ENCODE peak calls at places on chromosomes 3 and 15, in four cellular contexts. One of them, this sample, is unnamed.
A peak's percentile ranks its signal among the peaks of the same experiment; 100 is the strongest.

GRCh38 chr3:82130056-82130455 is 368.6 kb upstream of the GBE1 start:
- DNase-seq in cardiac muscle cell: no peak
- DNase-seq in neural progenitor cell: no peak
- DNase-seq in A549: no peak
- DNase-seq in this sample: no peak

GRCh38 chr15:40906947-40907802 is 12.9 kb downstream of the VPS18 start:
- DNase-seq in cardiac muscle cell: peak; percentile 51
- DNase-seq in neural progenitor cell: no peak
- DNase-seq in A549: no peak
- DNase-seq in this sample: peak; percentile 69

GRCh38 chr15:81820236-81820635 is 225.6 kb downstream of the MEX3B start:
- DNase-seq in cardiac muscle cell: peak; percentile 21
- DNase-seq in neural progenitor cell: no peak
- DNase-seq in A549: no peak
- DNase-seq in this sample: no peak

GRCh38 chr15:29130461-29130860 is 139.2 kb downstream of the NSMCE3 start:
- DNase-seq in cardiac muscle cell: no peak
- DNase-seq in neural progenitor cell: no peak
- DNase-seq in A549: no peak
- DNase-seq in this sample: no peak

GRCh38 chr3:98587654-98588532 is 5.5 kb downstream of the CPOX start:
- DNase-seq in cardiac muscle cell: no peak
- DNase-seq in neural progenitor cell: no peak
- DNase-seq in A549: no peak
- DNase-seq in this sample: no peak

GRCh38 chr15:42719051-42719450 is 17.9 kb downstream of the CDAN1 start:
- DNase-seq in cardiac muscle cell: no peak
- DNase-seq in neural progenitor cell: no peak
- DNase-seq in A549: no peak
- DNase-seq in this sample: no peak

GRCh38 chr3:8627541-8627940 is 17.1 kb downstream of the SSUH2 start:
- DNase-seq in cardiac muscle cell: no peak
- DNase-seq in neural progenitor cell: no peak
- DNase-seq in A549: no peak
- DNase-seq in this sample: no peak

GRCh38 chr15:49570672-49571071 is 49.9 kb downstream of the FAM227B start:
- DNase-seq in cardiac muscle cell: no peak
- DNase-seq in neural progenitor cell: no peak
- DNase-seq in A549: no peak
- DNase-seq in this sample: no peak

GRCh38 chr3:27357665-27358258 is 11.4 kb downstream of the NEK10 start:
- DNase-seq in cardiac muscle cell: peak; percentile 73
- DNase-seq in neural progenitor cell: peak; percentile 73
- DNase-seq in A549: peak; percentile 73
- DNase-seq in this sample: peak; percentile 67

GRCh38 chr3:156465222-156465621 is 89.7 kb downstream of the SSR3 start:
- DNase-seq in cardiac muscle cell: no peak
- DNase-seq in neural progenitor cell: no peak
- DNase-seq in A549: no peak
- DNase-seq in this sample: no peak

GRCh38 chr3:134645515-134645914 is 5.3 kb downstream of the KY start:
- DNase-seq in cardiac muscle cell: no peak
- DNase-seq in neural progenitor cell: no peak
- DNase-seq in A549: no peak
- DNase-seq in this sample: no peak

GRCh38 chr15:49645937-49646336 is 25.1 kb downstream of the DTWD1 start:
- DNase-seq in cardiac muscle cell: peak; percentile 54
- DNase-seq in neural progenitor cell: no peak
- DNase-seq in A549: peak; percentile 2
- DNase-seq in this sample: no peak

GRCh38 chr3:127406309-127407025 is 118.6 kb upstream of the PRR20G start:
- DNase-seq in cardiac muscle cell: peak; percentile 11
- DNase-seq in neural progenitor cell: no peak
- DNase-seq in A549: peak; percentile 51
- DNase-seq in this sample: no peak

GRCh38 chr3:149879872-149880271 is 66.9 kb downstream of the RNF13 start:
- DNase-seq in cardiac muscle cell: peak; percentile 83
- DNase-seq in neural progenitor cell: peak; percentile 64
- DNase-seq in A549: peak; percentile 68
- DNase-seq in this sample: no peak

GRCh38 chr3:34405159-34405558 is 606.7 kb downstream of the PDCD6IP start:
- DNase-seq in cardiac muscle cell: no peak
- DNase-seq in neural progenitor cell: no peak
- DNase-seq in A549: no peak
- DNase-seq in this sample: no peak

GRCh38 chr15:98722645-98723044 is 74.3 kb downstream of the IGF1R start:
- DNase-seq in cardiac muscle cell: no peak
- DNase-seq in neural progenitor cell: no peak
- DNase-seq in A549: no peak
- DNase-seq in this sample: no peak

GRCh38 chr15:31399544-31400171 is 73.0 kb downstream of the KLF13 start:
- DNase-seq in cardiac muscle cell: peak; percentile 43
- DNase-seq in neural progenitor cell: no peak
- DNase-seq in A549: no peak
- DNase-seq in this sample: no peak

GRCh38 chr3:113516115-113516505 is 1.2 kb upstream of the SPICE1 start:
- DNase-seq in cardiac muscle cell: no peak
- DNase-seq in neural progenitor cell: peak; percentile 9
- DNase-seq in A549: peak; percentile 72
- DNase-seq in this sample: no peak

GRCh38 chr3:4837405-4837804 is 141.8 kb upstream of the BHLHE40 start:
- DNase-seq in cardiac muscle cell: no peak
- DNase-seq in neural progenitor cell: no peak
- DNase-seq in A549: no peak
- DNase-seq in this sample: no peak

GRCh38 chr3:44825264-44825925 is 36.3 kb upstream of the TMEM42 start:
- DNase-seq in cardiac muscle cell: peak; percentile 29
- DNase-seq in neural progenitor cell: no peak
- DNase-seq in A549: peak; percentile 5
- DNase-seq in this sample: no peak

GRCh38 chr3:140008693-140008980 is 73.7 kb downstream of the CLSTN2 start:
- DNase-seq in cardiac muscle cell: no peak
- DNase-seq in neural progenitor cell: no peak
- DNase-seq in A549: no peak
- DNase-seq in this sample: no peak

GRCh38 chr3:158742861-158743260 is 10.6 kb upstream of the RARRES1 start:
- DNase-seq in cardiac muscle cell: peak; percentile 51
- DNase-seq in neural progenitor cell: no peak
- DNase-seq in A549: no peak
- DNase-seq in this sample: no peak

GRCh38 chr15:67063689-67064606 is 1.5 kb upstream of the SMAD3 start:
- DNase-seq in cardiac muscle cell: no peak
- DNase-seq in neural progenitor cell: peak; percentile 79
- DNase-seq in A549: peak; percentile 83
- DNase-seq in this sample: peak; percentile 56

GRCh38 chr3:123078101-123078500 is 11.3 kb downstream of the PDIA5 start:
- DNase-seq in cardiac muscle cell: no peak
- DNase-seq in neural progenitor cell: no peak
- DNase-seq in A549: no peak
- DNase-seq in this sample: no peak

GRCh38 chr3:53426918-53427317 is 67.5 kb upstream of the CACNA1D start:
- DNase-seq in cardiac muscle cell: no peak
- DNase-seq in neural progenitor cell: no peak
- DNase-seq in A549: peak; percentile 12
- DNase-seq in this sample: no peak

GRCh38 chr3:40179016-40179415 is 130.5 kb upstream of the EIF1B start:
- DNase-seq in cardiac muscle cell: peak; percentile 81
- DNase-seq in neural progenitor cell: peak; percentile 79
- DNase-seq in A549: peak; percentile 55
- DNase-seq in this sample: peak; percentile 66

GRCh38 chr3:140384028-140384771 is 293.7 kb upstream of the TRIM42 start:
- DNase-seq in cardiac muscle cell: no peak
- DNase-seq in neural progenitor cell: no peak
- DNase-seq in A549: no peak
- DNase-seq in this sample: no peak

GRCh38 chr3:58101499-58102370 is 93.5 kb downstream of the FLNB start:
- DNase-seq in cardiac muscle cell: no peak
- DNase-seq in neural progenitor cell: no peak
- DNase-seq in A549: no peak
- DNase-seq in this sample: peak; percentile 91

DNA sequence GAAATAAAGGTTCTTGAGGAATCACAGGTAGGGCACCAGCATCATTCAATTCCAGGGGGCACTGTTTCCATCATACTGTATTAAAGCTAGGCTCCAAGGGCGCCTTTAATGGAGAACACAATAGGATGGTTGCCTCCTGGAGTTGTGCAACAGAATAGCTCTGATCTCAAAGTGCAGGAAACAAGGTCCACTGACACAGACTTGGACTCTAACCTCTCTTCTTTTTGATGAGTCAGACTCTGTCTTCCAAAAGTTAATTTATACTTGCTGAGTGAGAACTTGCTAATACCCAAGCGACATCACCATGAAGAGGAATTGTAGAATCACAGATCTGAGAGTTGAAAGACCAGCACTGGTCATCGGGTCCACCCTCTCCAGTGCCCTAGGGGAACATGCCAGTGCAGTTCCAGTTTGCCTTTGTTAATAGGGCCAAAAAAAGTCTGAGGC is 94.4 kb upstream of the PHLDB2 start:
- DNase-seq in cardiac muscle cell: peak; percentile 48
- DNase-seq in neural progenitor cell: no peak
- DNase-seq in A549: peak; percentile 84
- DNase-seq in this sample: peak; percentile 68
- H3K4me1 ChIP-seq in cardiac muscle cell: peaks cover 3% of the 10 kb centered on the region
- H3K4me1 ChIP-seq in neural progenitor cell: no peaks in the 10 kb centered on the region
- H3K4me1 ChIP-seq in A549: peaks cover 99% of the 10 kb centered on the region
- H3K4me1 ChIP-seq in this sample: peaks cover 68% of the 10 kb centered on the region

GRCh38 chr15:84714816-84715215 is 1.1 kb downstream of the SEC11A start:
- DNase-seq in cardiac muscle cell: no peak
- DNase-seq in neural progenitor cell: no peak
- DNase-seq in A549: no peak
- DNase-seq in this sample: no peak

GRCh38 chr15:84714372-84714771 is 1.6 kb downstream of the SEC11A start:
- DNase-seq in cardiac muscle cell: no peak
- DNase-seq in neural progenitor cell: no peak
- DNase-seq in A549: no peak
- DNase-seq in this sample: no peak

GRCh38 chr15:84721381-84721780 is 5.4 kb upstream of the SEC11A start:
- DNase-seq in cardiac muscle cell: no peak
- DNase-seq in neural progenitor cell: no peak
- DNase-seq in A549: no peak
- DNase-seq in this sample: no peak

GRCh38 chr15:84716036-84716732 is at the start of gene SEC11A:
- DNase-seq in cardiac muscle cell: peak; percentile 96
- DNase-seq in neural progenitor cell: peak; percentile 96
- DNase-seq in A549: peak; percentile 98
- DNase-seq in this sample: peak; percentile 98

GRCh38 chr15:84715442-84716035 is 400 bp downstream of the SEC11A start:
- DNase-seq in cardiac muscle cell: peak; percentile 42
- DNase-seq in neural progenitor cell: peak; percentile 53
- DNase-seq in A549: peak; percentile 45
- DNase-seq in this sample: peak; percentile 50
- TF ChIP-seq CTCF in cardiac muscle cell: no peak
- TF ChIP-seq CTCF in neural progenitor cell: no peak
- TF ChIP-seq CTCF in A549: no peak
- TF ChIP-seq CTCF in this sample: no peak

GRCh38 chr3:101801174-101801573 is 22.2 kb downstream of the NXPE3 start:
- DNase-seq in cardiac muscle cell: no peak
- DNase-seq in neural progenitor cell: no peak
- DNase-seq in A549: no peak
- DNase-seq in this sample: no peak
- H3K4me1 ChIP-seq in cardiac muscle cell: no peaks in the 10 kb centered on the region
- H3K4me1 ChIP-seq in neural progenitor cell: no peaks in the 10 kb centered on the region
- H3K4me1 ChIP-seq in A549: no peaks in the 10 kb centered on the region
- H3K4me1 ChIP-seq in this sample: no peaks in the 10 kb centered on the region

GRCh38 chr3:63400259-63400860 is 122.3 kb downstream of the SYNPR start:
- DNase-seq in cardiac muscle cell: peak; percentile 13
- DNase-seq in neural progenitor cell: no peak
- DNase-seq in A549: no peak
- DNase-seq in this sample: no peak

GRCh38 chr3:63405882-63406281 is 127.8 kb downstream of the SYNPR start:
- DNase-seq in cardiac muscle cell: no peak
- DNase-seq in neural progenitor cell: no peak
- DNase-seq in A549: no peak
- DNase-seq in this sample: no peak
- TF ChIP-seq CTCF in cardiac muscle cell: no peak
- TF ChIP-seq CTCF in neural progenitor cell: no peak
- TF ChIP-seq CTCF in A549: no peak
- TF ChIP-seq CTCF in this sample: no peak

GRCh38 chr3:197493049-197493448 is 62.7 kb downstream of the BDH1 start:
- DNase-seq in cardiac muscle cell: no peak
- DNase-seq in neural progenitor cell: no peak
- DNase-seq in A549: no peak
- DNase-seq in this sample: no peak
- H3K4me1 ChIP-seq in cardiac muscle cell: no peaks in the 10 kb centered on the region
- H3K4me1 ChIP-seq in neural progenitor cell: peaks cover 7% of the 10 kb centered on the region
- H3K4me1 ChIP-seq in A549: peaks cover 39% of the 10 kb centered on the region
- H3K4me1 ChIP-seq in this sample: peaks cover 3% of the 10 kb centered on the region

GRCh38 chr3:155382396-155383042 is 89.0 kb upstream of the STRIT1 start:
- DNase-seq in cardiac muscle cell: peak; percentile 68
- DNase-seq in neural progenitor cell: peak; percentile 91
- DNase-seq in A549: peak; percentile 75
- DNase-seq in this sample: peak; percentile 72
- TF ChIP-seq CTCF in cardiac muscle cell: peak; percentile 84
- TF ChIP-seq CTCF in neural progenitor cell: peak; percentile 97
- TF ChIP-seq CTCF in A549: peak; percentile 88
- TF ChIP-seq CTCF in this sample: peak; percentile 78

DNA sequence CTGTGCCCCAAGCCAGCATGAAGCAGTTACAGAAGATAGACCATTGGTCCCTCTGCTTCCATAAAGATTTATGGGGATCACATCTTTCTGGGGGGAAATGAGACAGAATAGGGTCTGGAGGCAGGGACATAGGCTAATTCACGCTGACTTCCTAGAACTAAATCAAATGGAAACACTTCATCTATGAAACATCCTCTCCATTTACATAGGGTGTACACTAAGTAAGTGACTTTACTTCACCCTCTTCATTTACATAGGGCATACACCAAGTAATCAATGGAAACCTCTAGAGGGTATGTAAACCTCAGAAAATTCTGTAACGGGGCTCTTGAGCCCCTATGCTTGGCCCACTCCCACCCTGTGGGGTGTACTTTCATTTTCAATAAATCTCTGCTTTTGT is 10.1 kb downstream of the LINS1 start:
- DNase-seq in cardiac muscle cell: no peak
- DNase-seq in neural progenitor cell: no peak
- DNase-seq in A549: no peak
- DNase-seq in this sample: no peak
- H3K4me1 ChIP-seq in cardiac muscle cell: no peaks in the 10 kb centered on the region
- H3K4me1 ChIP-seq in neural progenitor cell: no peaks in the 10 kb centered on the region
- H3K4me1 ChIP-seq in A549: no peaks in the 10 kb centered on the region
- H3K4me1 ChIP-seq in this sample: no peaks in the 10 kb centered on the region

DNA sequence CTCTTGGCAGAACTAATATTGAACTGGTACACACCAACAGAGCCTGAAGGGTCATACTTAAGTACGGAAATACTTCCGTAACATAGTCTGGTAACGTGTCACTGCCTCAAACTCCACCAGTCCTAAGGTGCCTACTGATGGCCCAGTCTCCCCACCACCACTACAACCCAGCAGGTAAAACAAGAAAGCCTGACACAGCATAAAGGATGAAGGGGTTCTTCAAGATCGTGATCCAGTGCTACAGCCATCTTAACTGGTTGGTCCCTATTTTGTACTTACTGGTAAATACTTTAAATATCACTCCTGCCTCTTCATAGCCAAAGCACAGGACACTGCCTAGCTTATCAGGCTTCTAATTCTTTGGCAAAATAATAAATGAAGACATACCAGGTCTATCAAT is 46.5 kb downstream of the PEAK1 start:
- DNase-seq in cardiac muscle cell: no peak
- DNase-seq in neural progenitor cell: no peak
- DNase-seq in A549: no peak
- DNase-seq in this sample: no peak
- TF ChIP-seq CTCF in cardiac muscle cell: no peak
- TF ChIP-seq CTCF in neural progenitor cell: no peak
- TF ChIP-seq CTCF in A549: no peak
- TF ChIP-seq CTCF in this sample: no peak

This sample was measured in right lobe of liver.